ENCODE peak calls at places on chromosomes 16 and 17, in nine cellular contexts. S is heart right ventricle; G is brain microvascular endothelial cell; D is RWPE2; X is Calu3; C is stimulated activated CD8-positive, alpha-beta memory T cell treated with anti-CD3 and anti-CD28 coated beads, Interleukin-4, amount 100 ng/mL, for 24 hours; W is GM13977; Q is amniotic epithelial cell; M is SW 1271. J is an unnamed sample.

GRCh38 chr16:87017388-87018012 is 299.7 kb downstream of the C16orf95 start:
- DNase-seq in W (no peak), S (no peak), C (no peak), Q (peak; percentile 94), X (peak; percentile 77), M (peak; percentile 64), G (peak; percentile 85), D (no peak), J (peak; percentile 81)

GRCh38 chr17:39015546-39015935 is 48.3 kb upstream of the FBXO47 start:
- DNase-seq in S (no peak), X (no peak), W (no peak), G (no peak), D (no peak), M (no peak), C (no peak), Q (no peak), J (no peak)

GRCh38 chr17:65261682-65262636 is 124.8 kb downstream of the RGS9 start:
- DNase-seq in S (no peak), G (no peak), W (no peak), X (no peak), M (no peak), D (no peak), Q (peak; percentile 41), C (no peak), J (no peak)

GRCh38 chr16:65429504-65430149 is 307.8 kb upstream of the CDH11 start:
- DNase-seq in X (no peak), D (no peak), C (no peak), W (no peak), S (no peak), Q (no peak), M (no peak), G (no peak), J (no peak)

GRCh38 chr16:31105677-31106213 is 2.4 kb upstream of the BCKDK start:
- DNase-seq in D (peak; percentile 55), C (peak; percentile 77), M (no peak), W (peak; percentile 90), Q (peak; percentile 74), G (peak; percentile 37), X (peak; percentile 89), S (peak; percentile 92), J (no peak)

GRCh38 chr16:79278506-79278905 is 322.0 kb downstream of the MAF start:
- DNase-seq in W (no peak), G (no peak), C (peak; percentile 38), X (no peak), D (no peak), Q (no peak), S (no peak), M (no peak), J (no peak)

GRCh38 chr17:51630101-51630671 is 369.8 kb downstream of the UTP18 start:
- DNase-seq in M (no peak), W (no peak), S (no peak), Q (no peak), X (no peak), C (no peak), D (no peak), G (no peak), J (no peak)

GRCh38 chr16:80968386-80969113 is 38.1 kb downstream of the CMC2 start:
- DNase-seq in C (no peak), S (no peak), G (peak; percentile 62), W (no peak), X (peak; percentile 41), D (no peak), M (no peak), Q (peak; percentile 57), J (no peak)

GRCh38 chr17:40471856-40472732 is 28.8 kb downstream of the IGFBP4 start:
- DNase-seq in W (no peak), D (no peak), C (no peak), S (no peak), Q (peak; percentile 87), X (no peak), G (no peak), M (no peak), J (no peak)

GRCh38 chr16:19583665-19584300 is 28.3 kb downstream of the VPS35L start:
- DNase-seq in Q (peak; percentile 53), S (no peak), D (no peak), X (peak; percentile 61), G (peak; percentile 47), C (no peak), M (no peak), W (peak; percentile 20), J (no peak)

GRCh38 chr17:59845595-59846390 is 47.0 kb downstream of the TUBD1 start:
- DNase-seq in X (peak; percentile 77), Q (peak; percentile 92), G (peak; percentile 75), W (no peak), S (no peak), C (no peak), M (no peak), D (peak; percentile 87), J (no peak)

GRCh38 chr17:1928976-1929375 is 96.2 kb downstream of the RTN4RL1 start:
- DNase-seq in M (no peak), X (no peak), S (peak; percentile 73), C (no peak), D (no peak), G (no peak), Q (no peak), W (no peak), J (no peak)

GRCh38 chr16:79329967-79330366 is 270.6 kb downstream of the MAF start:
- DNase-seq in M (no peak), Q (no peak), W (no peak), C (no peak), X (no peak), D (no peak), G (no peak), S (no peak), J (no peak)

GRCh38 chr16:74760007-74760767 is 14.4 kb downstream of the FA2H start:
- DNase-seq in M (no peak), G (peak; percentile 61), S (no peak), W (peak; percentile 60), X (peak; percentile 91), D (no peak), C (no peak), Q (peak; percentile 13), J (no peak)

GRCh38 chr16:89195521-89196171 is 4.7 kb downstream of the SLC22A31 start:
- DNase-seq in M (no peak), X (no peak), W (no peak), S (no peak), G (no peak), C (no peak), D (peak; percentile 71), Q (no peak), J (no peak)

GRCh38 chr17:80125656-80126448 is 21.1 kb downstream of the EIF4A3 start:
- DNase-seq in G (no peak), Q (no peak), D (peak; percentile 2), S (no peak), W (no peak), M (no peak), C (no peak), X (no peak), J (no peak)

GRCh38 chr16:54231336-54231735 is 55.3 kb downstream of the IRX3 start:
- DNase-seq in D (no peak), S (no peak), G (no peak), M (no peak), C (no peak), X (no peak), W (no peak), Q (no peak), J (no peak)

GRCh38 chr17:55495239-55495638 is 16.0 kb downstream of the SMIM36 start:
- DNase-seq in C (no peak), D (no peak), Q (peak; percentile 16), S (no peak), G (no peak), M (no peak), W (no peak), X (no peak), J (no peak)

GRCh38 chr16:85612191-85612800 is 826 bp upstream of the GSE1 start:
- DNase-seq in C (no peak), S (peak; percentile 78), G (peak; percentile 68), D (peak; percentile 97), W (peak; percentile 71), M (peak; percentile 81), Q (peak; percentile 93), X (peak; percentile 89), J (peak; percentile 90)

GRCh38 chr17:81148986-81149533 is 16.2 kb upstream of the PVALEF start:
- DNase-seq in W (no peak), X (no peak), G (no peak), M (no peak), D (no peak), S (no peak), Q (no peak), C (no peak), J (no peak)

GRCh38 chr16:20611975-20612471 is 35.9 kb upstream of the ACSM2B start:
- DNase-seq in C (no peak), S (peak; percentile 78), Q (no peak), X (no peak), M (no peak), D (no peak), W (no peak), G (no peak), J (no peak)

GRCh38 chr17:12070561-12070960 is 49.9 kb downstream of the MAP2K4 start:
- DNase-seq in S (no peak), D (no peak), C (no peak), M (no peak), X (no peak), W (no peak), Q (peak; percentile 86), G (peak; percentile 77), J (peak; percentile 67)

GRCh38 chr17:51650202-51650601 is 389.9 kb downstream of the UTP18 start:
- DNase-seq in D (no peak), C (no peak), W (no peak), X (no peak), M (no peak), Q (no peak), G (no peak), S (no peak), J (no peak)

GRCh38 chr17:27498615-27499316 is 42.5 kb downstream of the KSR1 start:
- DNase-seq in M (no peak), Q (no peak), W (no peak), C (no peak), D (no peak), G (no peak), S (no peak), X (no peak), J (no peak)